ENCODE peak calls at places on chromosomes 1 and 21, in ten cellular contexts. One of them, this sample, is unnamed.
A peak's percentile ranks its signal among the peaks of the same experiment; 100 is the strongest.

GRCh38 chr1:55503663-55504305 is 288.6 kb upstream of the USP24 start:
- DNase-seq in NCI-H1417 treated with DMSO at 0.1 percent for 48 hours: no peak
- DNase-seq in left ventricle myocardium inferior: no peak
- DNase-seq in fibroblast of lung: peak; percentile 85
- DNase-seq in activated T-cell treated with anti-CD3 and anti-CD28 coated beads, Interleukin-2, amount 50 U/mL, for 48 hours: no peak
- DNase-seq in cardiac muscle cell: no peak
- DNase-seq in kidney tubule cell: no peak
- DNase-seq in stimulated activated CD4-positive, alpha-beta T cell treated with anti-CD3 and anti-CD28 coated beads, Interleukin-15, amount 100 ng/mL, for 1 hour: no peak
- DNase-seq in myocyte: no peak
- DNase-seq in ELR: peak; percentile 46
- DNase-seq in this sample: no peak

GRCh38 chr1:13728104-13728503 is 28.1 kb downstream of the PRDM2 start:
- DNase-seq in stimulated activated CD4-positive, alpha-beta T cell treated with anti-CD3 and anti-CD28 coated beads, Interleukin-15, amount 100 ng/mL, for 1 hour: no peak
- DNase-seq in ELR: no peak
- DNase-seq in left ventricle myocardium inferior: no peak
- DNase-seq in kidney tubule cell: no peak
- DNase-seq in activated T-cell treated with anti-CD3 and anti-CD28 coated beads, Interleukin-2, amount 50 U/mL, for 48 hours: no peak
- DNase-seq in cardiac muscle cell: no peak
- DNase-seq in fibroblast of lung: no peak
- DNase-seq in NCI-H1417 treated with DMSO at 0.1 percent for 48 hours: no peak
- DNase-seq in myocyte: no peak
- DNase-seq in this sample: no peak

GRCh38 chr1:31934706-31935629 is 3.2 kb downstream of the PTP4A2 start:
- DNase-seq in myocyte: peak; percentile 41
- DNase-seq in activated T-cell treated with anti-CD3 and anti-CD28 coated beads, Interleukin-2, amount 50 U/mL, for 48 hours: no peak
- DNase-seq in left ventricle myocardium inferior: no peak
- DNase-seq in NCI-H1417 treated with DMSO at 0.1 percent for 48 hours: no peak
- DNase-seq in cardiac muscle cell: peak; percentile 49
- DNase-seq in fibroblast of lung: peak; percentile 79
- DNase-seq in ELR: peak; percentile 77
- DNase-seq in stimulated activated CD4-positive, alpha-beta T cell treated with anti-CD3 and anti-CD28 coated beads, Interleukin-15, amount 100 ng/mL, for 1 hour: no peak
- DNase-seq in kidney tubule cell: peak; percentile 48
- DNase-seq in this sample: no peak

GRCh38 chr1:83996175-83996574 is 2.8 kb downstream of the TTLL7 start:
- DNase-seq in myocyte: no peak
- DNase-seq in fibroblast of lung: no peak
- DNase-seq in NCI-H1417 treated with DMSO at 0.1 percent for 48 hours: no peak
- DNase-seq in activated T-cell treated with anti-CD3 and anti-CD28 coated beads, Interleukin-2, amount 50 U/mL, for 48 hours: no peak
- DNase-seq in left ventricle myocardium inferior: no peak
- DNase-seq in stimulated activated CD4-positive, alpha-beta T cell treated with anti-CD3 and anti-CD28 coated beads, Interleukin-15, amount 100 ng/mL, for 1 hour: no peak
- DNase-seq in cardiac muscle cell: no peak
- DNase-seq in ELR: no peak
- DNase-seq in kidney tubule cell: peak; percentile 59
- DNase-seq in this sample: no peak

GRCh38 chr1:180953791-180954721 is 41.4 kb downstream of the KIAA1614 start:
- DNase-seq in activated T-cell treated with anti-CD3 and anti-CD28 coated beads, Interleukin-2, amount 50 U/mL, for 48 hours: peak; percentile 79
- DNase-seq in cardiac muscle cell: peak; percentile 72
- DNase-seq in kidney tubule cell: peak; percentile 63
- DNase-seq in fibroblast of lung: peak; percentile 60
- DNase-seq in NCI-H1417 treated with DMSO at 0.1 percent for 48 hours: no peak
- DNase-seq in ELR: peak; percentile 60
- DNase-seq in left ventricle myocardium inferior: peak; percentile 65
- DNase-seq in stimulated activated CD4-positive, alpha-beta T cell treated with anti-CD3 and anti-CD28 coated beads, Interleukin-15, amount 100 ng/mL, for 1 hour: peak; percentile 54
- DNase-seq in myocyte: peak; percentile 85
- DNase-seq in this sample: peak; percentile 81

GRCh38 chr1:147115496-147115895 is 56.8 kb downstream of the PRKAB2 start:
- DNase-seq in myocyte: no peak
- DNase-seq in stimulated activated CD4-positive, alpha-beta T cell treated with anti-CD3 and anti-CD28 coated beads, Interleukin-15, amount 100 ng/mL, for 1 hour: no peak
- DNase-seq in left ventricle myocardium inferior: no peak
- DNase-seq in NCI-H1417 treated with DMSO at 0.1 percent for 48 hours: no peak
- DNase-seq in kidney tubule cell: no peak
- DNase-seq in fibroblast of lung: no peak
- DNase-seq in ELR: no peak
- DNase-seq in cardiac muscle cell: no peak
- DNase-seq in activated T-cell treated with anti-CD3 and anti-CD28 coated beads, Interleukin-2, amount 50 U/mL, for 48 hours: no peak
- DNase-seq in this sample: no peak

GRCh38 chr1:27366411-27367159 is at the start of gene MAP3K6:
- DNase-seq in stimulated activated CD4-positive, alpha-beta T cell treated with anti-CD3 and anti-CD28 coated beads, Interleukin-15, amount 100 ng/mL, for 1 hour: no peak
- DNase-seq in fibroblast of lung: peak; percentile 76
- DNase-seq in kidney tubule cell: peak; percentile 82
- DNase-seq in ELR: peak; percentile 84
- DNase-seq in cardiac muscle cell: peak; percentile 84
- DNase-seq in myocyte: peak; percentile 85
- DNase-seq in activated T-cell treated with anti-CD3 and anti-CD28 coated beads, Interleukin-2, amount 50 U/mL, for 48 hours: peak; percentile 78
- DNase-seq in left ventricle myocardium inferior: peak; percentile 94
- DNase-seq in NCI-H1417 treated with DMSO at 0.1 percent for 48 hours: no peak
- DNase-seq in this sample: peak; percentile 97

GRCh38 chr1:29332204-29332603 is 95.9 kb downstream of the PTPRU start:
- DNase-seq in ELR: peak; percentile 56
- DNase-seq in cardiac muscle cell: peak; percentile 56
- DNase-seq in NCI-H1417 treated with DMSO at 0.1 percent for 48 hours: no peak
- DNase-seq in kidney tubule cell: peak; percentile 24
- DNase-seq in myocyte: peak; percentile 16
- DNase-seq in left ventricle myocardium inferior: no peak
- DNase-seq in activated T-cell treated with anti-CD3 and anti-CD28 coated beads, Interleukin-2, amount 50 U/mL, for 48 hours: peak; percentile 35
- DNase-seq in stimulated activated CD4-positive, alpha-beta T cell treated with anti-CD3 and anti-CD28 coated beads, Interleukin-15, amount 100 ng/mL, for 1 hour: no peak
- DNase-seq in fibroblast of lung: peak; percentile 44
- DNase-seq in this sample: no peak

GRCh38 chr21:38123626-38124025 is 133.2 kb upstream of the KCNJ15 start:
- DNase-seq in kidney tubule cell: no peak
- DNase-seq in left ventricle myocardium inferior: no peak
- DNase-seq in NCI-H1417 treated with DMSO at 0.1 percent for 48 hours: peak; percentile 19
- DNase-seq in cardiac muscle cell: no peak
- DNase-seq in fibroblast of lung: no peak
- DNase-seq in ELR: no peak
- DNase-seq in stimulated activated CD4-positive, alpha-beta T cell treated with anti-CD3 and anti-CD28 coated beads, Interleukin-15, amount 100 ng/mL, for 1 hour: no peak
- DNase-seq in myocyte: no peak
- DNase-seq in activated T-cell treated with anti-CD3 and anti-CD28 coated beads, Interleukin-2, amount 50 U/mL, for 48 hours: no peak
- DNase-seq in this sample: no peak

GRCh38 chr1:246160905-246161304 is 346.2 kb downstream of the SMYD3 start:
- DNase-seq in left ventricle myocardium inferior: no peak
- DNase-seq in stimulated activated CD4-positive, alpha-beta T cell treated with anti-CD3 and anti-CD28 coated beads, Interleukin-15, amount 100 ng/mL, for 1 hour: no peak
- DNase-seq in NCI-H1417 treated with DMSO at 0.1 percent for 48 hours: no peak
- DNase-seq in fibroblast of lung: no peak
- DNase-seq in ELR: no peak
- DNase-seq in kidney tubule cell: no peak
- DNase-seq in myocyte: no peak
- DNase-seq in activated T-cell treated with anti-CD3 and anti-CD28 coated beads, Interleukin-2, amount 50 U/mL, for 48 hours: no peak
- DNase-seq in cardiac muscle cell: no peak
- DNase-seq in this sample: no peak

GRCh38 chr1:194338241-194338948 is 1152.0 kb upstream of the B3GALT2 start:
- DNase-seq in NCI-H1417 treated with DMSO at 0.1 percent for 48 hours: no peak
- DNase-seq in cardiac muscle cell: no peak
- DNase-seq in left ventricle myocardium inferior: no peak
- DNase-seq in kidney tubule cell: no peak
- DNase-seq in activated T-cell treated with anti-CD3 and anti-CD28 coated beads, Interleukin-2, amount 50 U/mL, for 48 hours: no peak
- DNase-seq in myocyte: peak; percentile 24
- DNase-seq in fibroblast of lung: peak; percentile 1
- DNase-seq in ELR: peak; percentile 32
- DNase-seq in stimulated activated CD4-positive, alpha-beta T cell treated with anti-CD3 and anti-CD28 coated beads, Interleukin-15, amount 100 ng/mL, for 1 hour: no peak
- DNase-seq in this sample: no peak

GRCh38 chr1:94325379-94326302 is 88.3 kb upstream of the ARHGAP29 start:
- DNase-seq in myocyte: peak; percentile 83
- DNase-seq in cardiac muscle cell: peak; percentile 96
- DNase-seq in left ventricle myocardium inferior: no peak
- DNase-seq in fibroblast of lung: peak; percentile 93
- DNase-seq in NCI-H1417 treated with DMSO at 0.1 percent for 48 hours: no peak
- DNase-seq in activated T-cell treated with anti-CD3 and anti-CD28 coated beads, Interleukin-2, amount 50 U/mL, for 48 hours: no peak
- DNase-seq in kidney tubule cell: peak; percentile 100
- DNase-seq in stimulated activated CD4-positive, alpha-beta T cell treated with anti-CD3 and anti-CD28 coated beads, Interleukin-15, amount 100 ng/mL, for 1 hour: no peak
- DNase-seq in ELR: peak; percentile 100
- DNase-seq in this sample: no peak

GRCh38 chr1:205631010-205631726 is 643 bp downstream of the ELK4 start:
- DNase-seq in fibroblast of lung: peak; percentile 62
- DNase-seq in left ventricle myocardium inferior: peak; percentile 46
- DNase-seq in activated T-cell treated with anti-CD3 and anti-CD28 coated beads, Interleukin-2, amount 50 U/mL, for 48 hours: peak; percentile 86
- DNase-seq in NCI-H1417 treated with DMSO at 0.1 percent for 48 hours: peak; percentile 40
- DNase-seq in myocyte: peak; percentile 75
- DNase-seq in cardiac muscle cell: peak; percentile 71
- DNase-seq in stimulated activated CD4-positive, alpha-beta T cell treated with anti-CD3 and anti-CD28 coated beads, Interleukin-15, amount 100 ng/mL, for 1 hour: peak; percentile 67
- DNase-seq in kidney tubule cell: peak; percentile 86
- DNase-seq in ELR: peak; percentile 80
- DNase-seq in this sample: peak; percentile 69

GRCh38 chr1:51565009-51565408 is 45.9 kb upstream of the EPS15 start:
- DNase-seq in activated T-cell treated with anti-CD3 and anti-CD28 coated beads, Interleukin-2, amount 50 U/mL, for 48 hours: no peak
- DNase-seq in myocyte: no peak
- DNase-seq in kidney tubule cell: no peak
- DNase-seq in ELR: no peak
- DNase-seq in left ventricle myocardium inferior: no peak
- DNase-seq in cardiac muscle cell: no peak
- DNase-seq in fibroblast of lung: no peak
- DNase-seq in stimulated activated CD4-positive, alpha-beta T cell treated with anti-CD3 and anti-CD28 coated beads, Interleukin-15, amount 100 ng/mL, for 1 hour: no peak
- DNase-seq in NCI-H1417 treated with DMSO at 0.1 percent for 48 hours: no peak
- DNase-seq in this sample: no peak

GRCh38 chr1:65471901-65472332 is 51.4 kb downstream of the LEPR start:
- DNase-seq in kidney tubule cell: no peak
- DNase-seq in stimulated activated CD4-positive, alpha-beta T cell treated with anti-CD3 and anti-CD28 coated beads, Interleukin-15, amount 100 ng/mL, for 1 hour: no peak
- DNase-seq in ELR: no peak
- DNase-seq in myocyte: no peak
- DNase-seq in NCI-H1417 treated with DMSO at 0.1 percent for 48 hours: no peak
- DNase-seq in cardiac muscle cell: peak; percentile 21
- DNase-seq in activated T-cell treated with anti-CD3 and anti-CD28 coated beads, Interleukin-2, amount 50 U/mL, for 48 hours: no peak
- DNase-seq in fibroblast of lung: peak; percentile 68
- DNase-seq in left ventricle myocardium inferior: no peak
- DNase-seq in this sample: no peak

GRCh38 chr1:72567511-72567910 is 285.2 kb upstream of the NEGR1 start:
- DNase-seq in stimulated activated CD4-positive, alpha-beta T cell treated with anti-CD3 and anti-CD28 coated beads, Interleukin-15, amount 100 ng/mL, for 1 hour: no peak
- DNase-seq in ELR: no peak
- DNase-seq in left ventricle myocardium inferior: no peak
- DNase-seq in NCI-H1417 treated with DMSO at 0.1 percent for 48 hours: no peak
- DNase-seq in myocyte: peak; percentile 48
- DNase-seq in fibroblast of lung: peak; percentile 60
- DNase-seq in cardiac muscle cell: peak; percentile 45
- DNase-seq in kidney tubule cell: no peak
- DNase-seq in activated T-cell treated with anti-CD3 and anti-CD28 coated beads, Interleukin-2, amount 50 U/mL, for 48 hours: no peak
- DNase-seq in this sample: no peak

GRCh38 chr21:42614811-42615342 is 38.5 kb upstream of the PDE9A start:
- DNase-seq in NCI-H1417 treated with DMSO at 0.1 percent for 48 hours: no peak
- DNase-seq in stimulated activated CD4-positive, alpha-beta T cell treated with anti-CD3 and anti-CD28 coated beads, Interleukin-15, amount 100 ng/mL, for 1 hour: no peak
- DNase-seq in cardiac muscle cell: no peak
- DNase-seq in myocyte: no peak
- DNase-seq in ELR: peak; percentile 29
- DNase-seq in kidney tubule cell: peak; percentile 83
- DNase-seq in activated T-cell treated with anti-CD3 and anti-CD28 coated beads, Interleukin-2, amount 50 U/mL, for 48 hours: peak; percentile 76
- DNase-seq in left ventricle myocardium inferior: no peak
- DNase-seq in fibroblast of lung: no peak
- DNase-seq in this sample: no peak